ENCODE peak calls at places on chromosomes 3 and 15, in ten cellular contexts. E is CD4-positive, alpha-beta memory T cell; M is kidney; R is retina; D is GM10248; X is tibial artery; L is hippocampal formation; J is DMS 273 treated with DMSO at 0.1 percent for 48 hours; Q is HCT116; Z is NCI-H748 treated with DMSO at 0.1 percent for 48 hours. V is an unnamed sample.

GRCh38 chr3:85592256-85592655 is 633.5 kb downstream of the CADM2 start:
- DNase-seq in E (no peak), M (no peak), R (no peak), D (no peak), X (no peak), L (no peak), J (no peak), Q (no peak), Z (no peak), V (no peak)

GRCh38 chr15:71386448-71387236 is 271.4 kb downstream of the THSD4 start:
- DNase-seq in E (no peak), M (no peak), R (no peak), D (no peak), X (no peak), L (peak; percentile 10), J (no peak), Q (no peak), Z (no peak), V (no peak)

GRCh38 chr15:79846539-79846938 is 50.3 kb downstream of the MTHFS start:
- DNase-seq in E (no peak), M (no peak), R (no peak), D (no peak), X (no peak), L (no peak), J (no peak), Q (no peak), Z (no peak), V (no peak)

GRCh38 chr3:170961616-170962400 is 53.4 kb upstream of the EIF5A2 start:
- DNase-seq in E (no peak), M (no peak), R (peak; percentile 53), D (no peak), X (no peak), L (peak; percentile 88), J (peak; percentile 45), Q (peak; percentile 34), Z (peak; percentile 6), V (peak; percentile 39)

GRCh38 chr15:70142322-70143191 is 44.8 kb upstream of the TLE3 start:
- DNase-seq in E (no peak), M (no peak), R (peak; percentile 79), D (no peak), X (no peak), L (no peak), J (no peak), Q (no peak), Z (no peak), V (no peak)

GRCh38 chr3:72299321-72299802 is 514.4 kb upstream of the PROK2 start:
- DNase-seq in E (no peak), M (no peak), R (no peak), D (no peak), X (no peak), L (no peak), J (no peak), Q (peak; percentile 28), Z (no peak), V (no peak)

GRCh38 chr15:88398011-88398410 is 69.2 kb downstream of the MRPL46 start:
- DNase-seq in E (no peak), M (no peak), R (no peak), D (no peak), X (no peak), L (no peak), J (no peak), Q (no peak), Z (no peak), V (no peak)

GRCh38 chr15:87944687-87945086 is 311.9 kb downstream of the NTRK3 start:
- DNase-seq in E (no peak), M (peak; percentile 73), R (no peak), D (no peak), X (peak; percentile 78), L (no peak), J (no peak), Q (no peak), Z (no peak), V (no peak)

GRCh38 chr3:108494862-108495531 is 15.4 kb downstream of the MYH15 start:
- DNase-seq in E (no peak), M (no peak), R (no peak), D (no peak), X (no peak), L (no peak), J (no peak), Q (no peak), Z (no peak), V (no peak)

GRCh38 chr3:159486580-159486979 is 502.1 kb upstream of the IL12A start:
- DNase-seq in E (no peak), M (no peak), R (no peak), D (no peak), X (no peak), L (no peak), J (no peak), Q (peak; percentile 22), Z (no peak), V (no peak)

GRCh38 chr3:132554437-132554836 is 42.6 kb upstream of the ACKR4 start:
- DNase-seq in E (no peak), M (no peak), R (no peak), D (no peak), X (no peak), L (no peak), J (no peak), Q (no peak), Z (peak; percentile 71), V (no peak)

GRCh38 chr3:124442463-124442862 is 287.8 kb upstream of the UMPS start:
- DNase-seq in E (no peak), M (no peak), R (no peak), D (no peak), X (no peak), L (no peak), J (no peak), Q (no peak), Z (no peak), V (no peak)

GRCh38 chr15:35437157-35437556 is 108.8 kb downstream of the DPH6 start:
- DNase-seq in E (no peak), M (no peak), R (no peak), D (no peak), X (no peak), L (no peak), J (no peak), Q (peak; percentile 12), Z (no peak), V (no peak)

GRCh38 chr3:111610189-111610588 is 15.0 kb upstream of the ZBED2 start:
- DNase-seq in E (peak; percentile 85), M (no peak), R (no peak), D (no peak), X (no peak), L (no peak), J (no peak), Q (no peak), Z (no peak), V (no peak)

GRCh38 chr3:123728014-123728413 is 143.2 kb upstream of the HACD2 start:
- DNase-seq in E (no peak), M (no peak), R (no peak), D (no peak), X (no peak), L (no peak), J (no peak), Q (no peak), Z (no peak), V (no peak)

GRCh38 chr3:112101946-112102345 is 15.8 kb downstream of the C3orf52 start:
- DNase-seq in E (no peak), M (no peak), R (no peak), D (no peak), X (no peak), L (no peak), J (no peak), Q (no peak), Z (no peak), V (peak; percentile 88)

GRCh38 chr15:76057332-76058000 is 2.3 kb upstream of the TMEM266 start:
- DNase-seq in E (no peak), M (no peak), R (peak; percentile 60), D (peak; percentile 47), X (no peak), L (no peak), J (no peak), Q (no peak), Z (peak; percentile 44), V (no peak)

GRCh38 chr15:98614681-98615080 is 33.7 kb upstream of the IGF1R start:
- DNase-seq in E (no peak), M (no peak), R (no peak), D (no peak), X (no peak), L (no peak), J (no peak), Q (no peak), Z (no peak), V (no peak)

GRCh38 chr15:80977627-80978036 is 12.0 kb downstream of the MESD start:
- DNase-seq in E (no peak), M (no peak), R (peak; percentile 39), D (peak; percentile 32), X (peak; percentile 75), L (peak; percentile 57), J (peak; percentile 79), Q (no peak), Z (peak; percentile 29), V (no peak)

GRCh38 chr3:54781728-54782127 is 146.1 kb downstream of the LRTM1 start:
- DNase-seq in E (no peak), M (no peak), R (no peak), D (no peak), X (no peak), L (no peak), J (no peak), Q (no peak), Z (no peak), V (no peak)

GRCh38 chr3:151169700-151170224 is 33.3 kb downstream of the GPR171 start:
- DNase-seq in E (no peak), M (no peak), R (no peak), D (peak; percentile 29), X (peak; percentile 74), L (no peak), J (no peak), Q (no peak), Z (no peak), V (no peak)

GRCh38 chr3:151976211-151977050 is 103.0 kb downstream of the SUCNR1 start:
- DNase-seq in E (no peak), M (no peak), R (no peak), D (no peak), X (no peak), L (no peak), J (no peak), Q (peak; percentile 94), Z (no peak), V (peak; percentile 96)

GRCh38 chr15:70111203-70112017 is 13.7 kb upstream of the TLE3 start:
- DNase-seq in E (no peak), M (no peak), R (peak; percentile 90), D (no peak), X (no peak), L (peak; percentile 91), J (peak; percentile 76), Q (peak; percentile 67), Z (no peak), V (no peak)

GRCh38 chr15:43828061-43828657 is 1.4 kb downstream of the WDR76 start:
- DNase-seq in E (no peak), M (no peak), R (peak; percentile 2), D (peak; percentile 27), X (no peak), L (no peak), J (no peak), Q (no peak), Z (no peak), V (no peak)

GRCh38 chr3:126350502-126351085 is 6.6 kb downstream of the KLF15 start:
- DNase-seq in E (no peak), M (peak; percentile 39), R (no peak), D (no peak), X (peak; percentile 64), L (no peak), J (no peak), Q (no peak), Z (no peak), V (no peak)

GRCh38 chr15:68821898-68822380 is 1.2 kb upstream of the ANP32A start:
- DNase-seq in E (no peak), M (no peak), R (no peak), D (no peak), X (no peak), L (peak; percentile 26), J (no peak), Q (no peak), Z (no peak), V (no peak)

GRCh38 chr3:151263126-151263525 is 15.2 kb downstream of the P2RY14 start:
- DNase-seq in E (no peak), M (no peak), R (no peak), D (no peak), X (no peak), L (no peak), J (no peak), Q (no peak), Z (no peak), V (peak; percentile 16)

GRCh38 chr3:35739181-35739809 is 100.0 kb downstream of the ARPP21 start:
- DNase-seq in E (peak; percentile 28), M (no peak), R (no peak), D (no peak), X (no peak), L (no peak), J (no peak), Q (no peak), Z (no peak), V (no peak)

V was measured in HS-5.